ENCODE peak calls at places on chromosomes 7 and 10, in five cellular contexts. N is dorsolateral prefrontal cortex, Z is GM10248, G is NCI-H1436, F is uterus. B is an unnamed sample.

GRCh38 chr7:131105294-131105802 is 222.3 kb upstream of the MKLN1 start:
- DNase-seq in F (peak; percentile 57), N (peak; percentile 32), Z (no peak), G (no peak), B (peak; percentile 42)

GRCh38 chr10:71562181-71562580 is 157.4 kb downstream of the C10orf105 start:
- DNase-seq in F (no peak), Z (no peak), G (no peak), N (no peak), B (no peak)

GRCh38 chr7:1331576-1332467 is 99.2 kb downstream of the UNCX start:
- DNase-seq in Z (no peak), N (no peak), G (no peak), F (no peak), B (no peak)

GRCh38 chr10:101120884-101121660 is 10.0 kb upstream of the TLX1 start:
- DNase-seq in Z (peak; percentile 64), N (no peak), F (no peak), G (no peak), B (no peak)

GRCh38 chr10:17562572-17562971 is 54.6 kb downstream of the HACD1 start:
- DNase-seq in F (no peak), N (no peak), Z (no peak), G (no peak), B (no peak)

GRCh38 chr10:104013489-104013888 is 46.5 kb downstream of the SLK start:
- DNase-seq in F (no peak), N (no peak), G (no peak), Z (no peak), B (no peak)

GRCh38 chr10:47423476-47423875 is 39.4 kb upstream of the ZNF488 start:
- DNase-seq in Z (no peak), N (no peak), G (no peak), F (no peak), B (no peak)

GRCh38 chr7:65475040-65475726 is 101.5 kb downstream of the ZNF92 start:
- DNase-seq in Z (no peak), N (no peak), F (no peak), G (no peak), B (no peak)

GRCh38 chr7:55557666-55558188 is 14.6 kb downstream of the VOPP1 start:
- DNase-seq in Z (peak; percentile 76), G (no peak), F (no peak), N (no peak), B (peak; percentile 78)

GRCh38 chr7:130732980-130733865 is 784 bp downstream of the KLF14 start:
- DNase-seq in N (no peak), G (peak; percentile 25), Z (peak; percentile 69), F (peak; percentile 15), B (peak; percentile 17)

GRCh38 chr7:36082910-36083309 is 70.1 kb upstream of the EEPD1 start:
- DNase-seq in F (no peak), N (no peak), Z (no peak), G (no peak), B (no peak)

GRCh38 chr7:27346531-27347260 is 104.1 kb downstream of the EVX1 start:
- DNase-seq in G (no peak), Z (no peak), N (no peak), F (peak; percentile 71), B (no peak)

GRCh38 chr10:97713351-97713827 is at the start of gene MARVELD1:
- DNase-seq in G (peak; percentile 27), F (peak; percentile 92), Z (peak; percentile 44), N (no peak), B (no peak)